ENCODE peak calls at places on chromosome 14, in four cellular contexts. U, R, Q and Y are unnamed samples. For H3K9me3, the result is how much of the 10 kb centered on the place peaks cover.

GRCh38 chr14:75823334-75823733 is 158.5 kb downstream of the TGFB3 start:
- DNase-seq in U (no peak), R (no peak), Q (no peak), Y (no peak)

GRCh38 chr14:65103150-65103760 is 938 bp upstream of the MAX start:
- DNase-seq in U (no peak), R (no peak), Q (peak), Y (peak)

GRCh38 chr14:77026166-77026929 is 2.2 kb downstream of the IRF2BPL start:
- DNase-seq in U (no peak), Q (no peak), R (no peak), Y (no peak)

GRCh38 chr14:80965041-80965440 is 9.6 kb downstream of the TSHR start:
- DNase-seq in U (no peak), Q (no peak), R (no peak), Y (no peak)

GRCh38 chr14:56414231-56414630 is 165.4 kb upstream of the TMEM260 start:
- DNase-seq in R (no peak), U (no peak), Q (no peak), Y (no peak)

GRCh38 chr14:20412422-20412821 is 879 bp downstream of the TEP1 start:
- DNase-seq in U (no peak), R (no peak), Q (no peak), Y (no peak)

GRCh38 chr14:93804654-93805053 is 16.4 kb upstream of the PRIMA1 start:
- DNase-seq in R (no peak), U (no peak), Q (no peak), Y (no peak)

GRCh38 chr14:49497725-49498348 is 88.3 kb downstream of the RPS29 start:
- DNase-seq in R (peak), Q (no peak), U (no peak), Y (peak)

GRCh38 chr14:68110989-68111704 is 291.6 kb downstream of the RAD51B start:
- DNase-seq in R (no peak), U (no peak), Q (no peak), Y (no peak)

GRCh38 chr14:70821916-70822705 is 12.8 kb upstream of the MAP3K9 start:
- DNase-seq in Q (no peak), U (no peak), R (peak), Y (no peak)

GRCh38 chr14:91348861-91349465 is 68.7 kb downstream of the CCDC88C start:
- DNase-seq in Q (no peak), U (no peak), R (no peak), Y (peak)

GRCh38 chr14:70881549-70882174 is 25.6 kb upstream of the PCNX1 start:
- DNase-seq in R (no peak), Q (no peak), U (no peak), Y (no peak)

GRCh38 chr14:95979339-95980042 is 59.7 kb upstream of the C14orf132 start:
- DNase-seq in U (no peak), Q (no peak), R (no peak), Y (no peak)

GRCh38 chr14:71773900-71774481 is 158.2 kb upstream of the RGS6 start:
- DNase-seq in Q (no peak), R (no peak), U (no peak), Y (no peak)

GRCh38 chr14:53840444-53840843 is 116.2 kb downstream of the BMP4 start:
- DNase-seq in U (no peak), R (no peak), Q (peak), Y (no peak)

GRCh38 chr14:45150386-45150890 is 14.7 kb downstream of the FANCM start:
- DNase-seq in Q (no peak), U (no peak), R (no peak), Y (no peak)

GRCh38 chr14:102020058-102020971 is 55.9 kb downstream of the DYNC1H1 start:
- DNase-seq in U (no peak), R (no peak), Q (no peak), Y (no peak)

GRCh38 chr14:53921027-53921426 is 35.6 kb downstream of the BMP4 start:
- DNase-seq in Q (no peak), U (no peak), R (no peak), Y (no peak)

GRCh38 chr14:97655169-97655948 is 858.2 kb downstream of the VRK1 start:
- DNase-seq in U (no peak), Q (no peak), R (no peak), Y (no peak)

GRCh38 chr14:40386433-40386832 is 954.2 kb upstream of the FBXO33 start:
- DNase-seq in R (no peak), U (no peak), Q (no peak), Y (no peak)

GRCh38 chr14:97796511-97796910 is 999.3 kb downstream of the VRK1 start:
- DNase-seq in R (no peak), U (no peak), Q (peak), Y (no peak)

GRCh38 chr14:93532550-93532949 is 101.8 kb downstream of the UNC79 start:
- DNase-seq in Q (no peak), R (no peak), U (no peak), Y (no peak)

GRCh38 chr14:58296731-58297130 is 1.6 kb upstream of the ARID4A start:
- DNase-seq in Q (no peak), U (no peak), R (no peak), Y (no peak)

GRCh38 chr14:96122496-96122895 is 82.1 kb upstream of the BDKRB2 start:
- DNase-seq in U (no peak), R (no peak), Q (no peak), Y (no peak)

GRCh38 chr14:95993768-95994592 is 45.2 kb upstream of the C14orf132 start:
- DNase-seq in Q (no peak), U (no peak), R (peak), Y (peak)

GRCh38 chr14:92435154-92435553 is 78.4 kb upstream of the RIN3 start:
- DNase-seq in R (no peak), U (no peak), Q (no peak), Y (no peak)

GRCh38 chr14:54570047-54570446 is 3.1 kb downstream of the SAMD4A start:
- DNase-seq in U (no peak), Q (no peak), R (no peak), Y (no peak)

GRCh38 chr14:94423465-94424056 is 29.0 kb downstream of the SERPINA11 start:
- DNase-seq in Q (no peak), U (peak), R (peak), Y (peak)

GRCh38 chr14:53714495-53715389 is 241.9 kb downstream of the BMP4 start:
- DNase-seq in R (no peak), U (no peak), Q (no peak), Y (no peak)

GRCh38 chr14:61644834-61645233 is 50.5 kb upstream of the HIF1A start:
- DNase-seq in Q (no peak), U (no peak), R (no peak), Y (no peak)

GRCh38 chr14:78637903-78638302 is 467.7 kb downstream of the NRXN3 start:
- DNase-seq in U (no peak), Q (no peak), R (no peak), Y (no peak)

GRCh38 chr14:20262642-20263128 is 23.6 kb downstream of the OR11H4 start:
- DNase-seq in R (no peak), Q (no peak), U (no peak), Y (peak)

GRCh38 chr14:96275182-96276112 is 19.4 kb downstream of the BDKRB1 start:
- DNase-seq in R (peak), U (peak), Q (peak), Y (no peak)

GRCh38 chr14:80946797-80947196 is 5.3 kb upstream of the CEP128 start:
- DNase-seq in U (no peak), Q (no peak), R (no peak), Y (no peak)

GRCh38 chr14:53894456-53894855 is 62.2 kb downstream of the BMP4 start:
- DNase-seq in U (no peak), Q (no peak), R (no peak), Y (no peak)

GRCh38 chr14:96086574-96087077 is 47.5 kb downstream of the C14orf132 start:
- DNase-seq in U (no peak), R (no peak), Q (no peak), Y (no peak)

GRCh38 chr14:53619625-53620324 is 336.9 kb downstream of the BMP4 start:
- DNase-seq in R (no peak), Q (no peak), U (no peak), Y (no peak)

GRCh38 chr14:54046250-54046649 is 89.6 kb upstream of the BMP4 start:
- DNase-seq in Q (peak), U (no peak), R (no peak), Y (no peak)

GRCh38 chr14:51846631-51847488 is 13.6 kb upstream of the GNG2 start:
- DNase-seq in Q (no peak), U (peak), R (no peak), Y (no peak)
- TF ChIP-seq POLR2AphosphoS5 in Q (no peak), U (no peak), R (peak), Y (no peak)

GRCh38 chr14:106501898-106502297 is 975.5 kb downstream of the TMEM121 start:
- DNase-seq in R (no peak), Q (no peak), U (no peak), Y (no peak)

DNA sequence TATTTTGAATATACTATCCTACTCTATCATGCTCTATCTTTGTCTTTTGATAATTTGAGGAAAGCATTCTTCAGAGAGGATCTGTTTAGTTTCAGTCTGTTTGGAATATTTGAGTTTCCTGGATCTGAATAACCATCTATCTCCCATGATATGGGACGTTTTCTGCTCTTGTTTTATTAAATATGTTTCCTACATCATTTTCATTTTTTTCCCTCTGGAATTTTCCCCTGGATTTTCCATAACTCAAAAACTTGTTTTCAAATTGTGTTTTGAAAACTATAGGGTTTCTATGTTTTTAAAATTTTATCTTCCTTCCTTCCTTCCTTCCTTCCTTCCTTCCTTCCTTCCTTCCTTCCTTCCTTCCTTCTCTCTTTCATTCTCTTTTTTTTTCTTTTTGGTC is 974.2 kb downstream of the TMEM121 start:
- DNase-seq in R (no peak), U (no peak), Q (no peak), Y (peak)
- H3K9me3 ChIP-seq in R (under half), U (under half), Q (under half), Y (under half)

DNA sequence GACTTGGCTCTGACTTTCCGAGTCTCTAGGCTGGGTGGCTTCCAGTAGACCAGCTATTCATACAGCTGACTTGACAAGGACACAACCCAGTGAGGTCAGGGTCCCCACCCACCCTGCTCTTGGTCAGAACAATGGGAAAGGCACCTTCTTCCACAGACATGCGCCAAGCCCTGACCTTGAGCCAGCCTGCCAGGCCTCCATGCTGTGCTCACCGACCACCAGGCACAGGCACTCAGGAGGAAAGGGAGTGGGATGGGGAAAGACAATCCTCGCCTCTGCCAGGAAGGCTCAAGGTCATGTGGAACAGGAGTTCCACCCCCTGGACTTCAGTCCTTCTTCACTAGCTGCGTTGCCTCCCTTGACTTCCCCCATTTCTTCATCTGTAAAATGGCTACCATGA is 31.4 kb downstream of the GALNT16 start:
- DNase-seq in R (no peak), U (no peak), Q (no peak), Y (no peak)
- TF ChIP-seq POLR2AphosphoS5 in R (no peak), U (no peak), Q (no peak), Y (no peak)

GRCh38 chr14:85401396-85401795 is 128.5 kb upstream of the FLRT2 start:
- DNase-seq in Q (no peak), U (no peak), R (no peak), Y (no peak)
- H3K9me3 ChIP-seq in Q (under half), U (under half), R (under half), Y (under half)

GRCh38 chr14:89466939-89467338 is 49.9 kb upstream of the FOXN3 start:
- DNase-seq in Q (no peak), R (no peak), U (no peak), Y (no peak)
- TF ChIP-seq POLR2AphosphoS5 in Q (no peak), R (no peak), U (no peak), Y (no peak)

GRCh38 chr14:104319489-104320241 is 181.3 kb downstream of the KIF26A start:
- DNase-seq in R (no peak), U (no peak), Q (no peak), Y (no peak)

GRCh38 chr14:104323551-104324175 is 185.3 kb downstream of the KIF26A start:
- DNase-seq in R (no peak), U (no peak), Q (no peak), Y (no peak)

GRCh38 chr14:104320611-104321086 is 182.3 kb downstream of the KIF26A start:
- DNase-seq in R (no peak), Q (no peak), U (no peak), Y (no peak)

GRCh38 chr14:104321151-104322130 is 183.1 kb downstream of the KIF26A start:
- DNase-seq in U (no peak), R (no peak), Q (no peak), Y (no peak)

GRCh38 chr14:104322531-104323466 is 184.4 kb downstream of the KIF26A start:
- DNase-seq in Q (no peak), R (no peak), U (no peak), Y (no peak)
- H3K9me3 ChIP-seq in Q (under half), R (under half), U (under half), Y (under half)

GRCh38 chr14:43356984-43357545 is 1150.0 kb downstream of the FSCB start:
- DNase-seq in Q (no peak), R (no peak), U (no peak), Y (no peak)

GRCh38 chr14:43361766-43362165 is 1145.3 kb downstream of the FSCB start:
- DNase-seq in Q (no peak), U (no peak), R (no peak), Y (no peak)

GRCh38 chr14:43360239-43360638 is 1146.8 kb downstream of the FSCB start:
- DNase-seq in U (no peak), Q (no peak), R (no peak), Y (no peak)

GRCh38 chr14:43356382-43356781 is 1150.7 kb downstream of the FSCB start:
- DNase-seq in U (no peak), Q (no peak), R (no peak), Y (no peak)

DNA sequence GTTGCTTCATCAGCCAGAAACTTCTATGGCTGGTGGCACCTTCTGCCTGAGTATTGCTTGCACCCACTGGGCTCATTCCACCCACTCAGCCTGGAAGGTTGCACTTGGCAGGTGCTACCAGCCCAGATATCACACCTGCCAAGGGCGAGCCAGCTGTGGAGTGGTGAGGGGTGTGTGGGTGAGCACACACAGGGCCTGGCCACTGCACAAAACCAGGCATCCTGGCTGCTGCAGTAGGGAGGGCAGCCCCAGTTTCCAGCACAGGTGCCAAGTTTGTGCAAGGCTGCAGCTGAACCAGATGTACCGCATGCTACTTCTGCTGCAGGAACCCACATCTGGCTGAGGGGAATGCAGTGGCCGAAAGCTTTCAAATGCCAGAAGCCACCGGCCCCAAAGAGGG is 1147.8 kb downstream of the FSCB start:
- DNase-seq in Q (no peak), U (no peak), R (no peak), Y (no peak)
- TF ChIP-seq POLR2AphosphoS5 in Q (no peak), U (no peak), R (no peak), Y (no peak)

DNA sequence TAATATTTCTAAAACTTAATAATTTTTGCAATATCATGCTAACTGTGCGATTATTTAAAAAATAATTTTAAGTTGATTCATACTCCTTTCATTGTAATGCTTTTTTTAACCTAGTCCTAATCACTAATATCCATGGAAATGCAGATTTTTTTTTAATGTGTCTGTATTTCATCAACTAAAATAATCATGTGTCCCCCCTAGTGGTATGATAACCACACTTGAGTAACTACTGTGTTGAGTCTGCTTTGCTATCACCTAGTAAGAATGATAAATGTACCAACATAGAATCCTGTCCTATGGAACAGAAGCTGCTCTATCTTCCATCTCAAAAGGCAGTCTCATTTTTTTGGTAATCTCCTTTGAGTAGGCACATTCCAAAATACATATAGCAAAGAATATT is 19.1 kb upstream of the SYNE2 start:
- DNase-seq in Q (no peak), R (no peak), U (no peak), Y (no peak)
- H3K9me3 ChIP-seq in Q (under half), R (under half), U (under half), Y (under half)

DNA sequence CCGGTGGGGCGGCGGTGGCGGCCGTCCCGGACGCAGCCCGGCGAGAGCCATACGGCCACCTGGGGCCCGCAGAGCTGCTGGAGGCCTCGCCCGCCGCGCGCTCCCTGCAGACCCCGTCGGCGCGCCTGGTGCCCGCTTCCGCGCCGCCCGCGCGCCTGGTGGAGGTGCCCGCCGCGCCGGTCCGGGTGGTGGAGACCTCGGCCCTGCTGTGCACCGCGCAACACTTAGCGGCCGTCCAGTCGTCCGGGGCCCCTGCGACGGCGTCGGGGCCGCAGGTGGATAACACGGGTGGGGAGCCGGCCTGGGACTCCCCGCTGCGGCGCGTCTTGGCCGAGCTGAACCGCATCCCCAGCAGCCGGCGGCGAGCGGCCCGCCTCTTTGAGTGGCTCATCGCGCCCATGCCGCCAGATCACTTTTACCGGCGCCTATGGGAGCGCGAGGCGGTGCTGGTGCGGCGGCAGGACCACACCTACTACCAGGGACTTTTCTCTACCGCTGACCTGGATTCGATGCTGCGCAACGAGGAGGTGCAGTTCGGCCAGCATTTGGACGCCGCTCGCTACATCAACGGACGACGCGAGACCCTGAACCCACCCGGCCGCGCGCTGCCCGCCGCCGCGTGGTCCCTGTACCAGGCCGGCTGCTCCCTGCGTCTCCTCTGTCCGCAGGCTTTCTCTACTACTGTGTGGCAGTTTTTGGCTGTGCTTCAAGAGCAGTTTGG is 683 bp downstream of the RIOX1 start:
- DNase-seq in Q (no peak), U (peak), R (peak), Y (no peak)
- TF ChIP-seq POLR2AphosphoS5 in Q (peak), U (no peak), R (peak), Y (no peak)